ENCODE peak calls at places on chromosomes 13 and 19, in seven cellular contexts. H, F, A, P, L, O and S are unnamed samples.

GRCh38 chr19:53903055-53903680 is 5.9 kb upstream of the CACNG7 start:
- DNase-seq in F (no peak), L (no peak), O (peak; percentile 10), P (no peak), H (peak; percentile 42), A (no peak), S (no peak)

GRCh38 chr13:110533771-110534670 is 27.5 kb downstream of the RAB20 start:
- DNase-seq in H (no peak), L (no peak), O (no peak), P (no peak), A (no peak), F (no peak), S (no peak)

GRCh38 chr19:34838248-34838647 is 65.2 kb upstream of the ZNF599 start:
- DNase-seq in L (no peak), P (no peak), F (no peak), A (no peak), H (no peak), O (no peak), S (no peak)

GRCh38 chr13:30972888-30973377 is 40.5 kb downstream of the TEX26 start:
- DNase-seq in A (no peak), H (no peak), L (no peak), F (no peak), P (no peak), O (no peak), S (no peak)

GRCh38 chr19:58387338-58388174 is 487 bp downstream of the RPS5 start:
- DNase-seq in L (no peak), F (no peak), P (no peak), A (no peak), H (no peak), O (no peak), S (no peak)

GRCh38 chr13:20713751-20714150 is 10.3 kb downstream of the IL17D start:
- DNase-seq in P (no peak), H (no peak), L (peak; percentile 34), F (no peak), A (peak; percentile 83), O (peak; percentile 75), S (no peak)

GRCh38 chr13:41985788-41986508 is 25.0 kb upstream of the VWA8 start:
- DNase-seq in H (no peak), O (no peak), L (no peak), F (no peak), A (no peak), P (no peak), S (no peak)

GRCh38 chr13:59700281-59700680 is 463.4 kb downstream of the DIAPH3 start:
- DNase-seq in P (no peak), F (no peak), L (no peak), A (no peak), H (no peak), O (no peak), S (no peak)

GRCh38 chr13:66152596-66152995 is 1077.5 kb downstream of the PCDH9 start:
- DNase-seq in A (no peak), O (no peak), F (no peak), H (no peak), L (no peak), P (no peak), S (no peak)